ENCODE peak calls at places on chromosomes 4 and X, in nine cellular contexts. K is D721Med; H is NCI-H460; P is naive thymus-derived CD4-positive, alpha-beta T cell; Q is heart left ventricle; Y is stimulated activated CD4-positive, alpha-beta T cell treated with anti-CD3 and anti-CD28 coated beads, Interleukin-12 subunit alpha, Interleukin-12 subunit beta, amount 100 ng/mL, for 24 hours; A is progenitor cell of endocrine pancreas; L is RWPE1; O is glomerular endothelial cell. N is an unnamed sample.

GRCh38 chr4:74418063-74418670 is 26.8 kb upstream of the AREG start:
- DNase-seq in K (no peak), H (peak), P (no peak), Q (no peak), Y (no peak), A (no peak), L (peak), O (peak), N (no peak)

GRCh38 chr4:70654605-70655011 is 11.7 kb downstream of the JCHAIN start:
- DNase-seq in K (no peak), H (no peak), P (no peak), Q (no peak), Y (no peak), A (no peak), L (no peak), O (no peak), N (no peak)

GRCh38 chr4:87007345-87008181 is 72.8 kb downstream of the AFF1 start:
- DNase-seq in K (no peak), H (peak), P (peak), Q (peak), Y (peak), A (no peak), L (peak), O (no peak), N (no peak)

GRCh38 chr4:3304831-3305609 is 12.2 kb downstream of the RGS12 start:
- DNase-seq in K (no peak), H (no peak), P (no peak), Q (peak), Y (no peak), A (no peak), L (no peak), O (no peak), N (no peak)

GRCh38 chrX:143615851-143616250 is 20.1 kb downstream of the SLITRK4 start:
- DNase-seq in K (no peak), H (no peak), P (no peak), Q (no peak), Y (no peak), A (no peak), L (no peak), O (no peak), N (no peak)

GRCh38 chr4:154465085-154465484 is 26.5 kb downstream of the DCHS2 start:
- DNase-seq in K (no peak), H (no peak), P (no peak), Q (no peak), Y (no peak), A (no peak), L (no peak), O (no peak), N (no peak)

GRCh38 chrX:121863976-121864375 is 816.6 kb downstream of the GLUD2 start:
- DNase-seq in K (no peak), H (no peak), P (no peak), Q (no peak), Y (no peak), A (no peak), L (no peak), O (no peak), N (no peak)

GRCh38 chrX:140149761-140150160 is 184.4 kb upstream of the CXorf66 start:
- DNase-seq in K (no peak), H (no peak), P (no peak), Q (no peak), Y (no peak), A (no peak), L (no peak), O (no peak), N (no peak)

GRCh38 chr4:73599182-73599581 is 21.1 kb downstream of the RASSF6 start:
- DNase-seq in K (no peak), H (peak), P (no peak), Q (no peak), Y (no peak), A (no peak), L (peak), O (no peak), N (no peak)

GRCh38 chr4:80610845-80611244 is 275.3 kb downstream of the CFAP299 start:
- DNase-seq in K (no peak), H (no peak), P (no peak), Q (no peak), Y (no peak), A (no peak), L (no peak), O (no peak), N (no peak)

GRCh38 chr4:88359558-88359957 is 19.1 kb upstream of the HERC6 start:
- DNase-seq in K (no peak), H (no peak), P (no peak), Q (no peak), Y (no peak), A (no peak), L (no peak), O (no peak), N (no peak)

GRCh38 chr4:5810151-5810550 is 82.7 kb downstream of the CRMP1 start:
- DNase-seq in K (no peak), H (no peak), P (no peak), Q (no peak), Y (no peak), A (no peak), L (no peak), O (no peak), N (no peak)

GRCh38 chrX:29281078-29281742 is 694.0 kb downstream of the IL1RAPL1 start:
- DNase-seq in K (no peak), H (no peak), P (no peak), Q (no peak), Y (no peak), A (no peak), L (no peak), O (no peak), N (no peak)

GRCh38 chrX:74422029-74422352 is 698 bp downstream of the SLC16A2 start:
- DNase-seq in K (no peak), H (no peak), P (no peak), Q (no peak), Y (no peak), A (no peak), L (no peak), O (no peak), N (no peak)

GRCh38 chrX:100296183-100296753 is 113.8 kb downstream of the PCDH19 start:
- DNase-seq in K (no peak), H (no peak), P (no peak), Q (no peak), Y (no peak), A (no peak), L (no peak), O (no peak), N (peak)

GRCh38 chrX:130826249-130826648 is 76.8 kb downstream of the ENOX2 start:
- DNase-seq in K (no peak), H (no peak), P (no peak), Q (no peak), Y (no peak), A (no peak), L (no peak), O (no peak), N (no peak)